ENCODE peak calls at places on chromosomes 3 and 15, in eight cellular contexts. One of them, this sample, is unnamed.

GRCh38 chr3:171781711-171782127 is 28.6 kb downstream of the PLD1 start:
- DNase-seq in adrenal gland: no peak
- DNase-seq in Peyer's patch: no peak
- DNase-seq in transverse colon: no peak
- DNase-seq in tibial artery: no peak
- DNase-seq in thoracic aorta: no peak
- DNase-seq in colonic mucosa: no peak
- DNase-seq in BE2C: no peak
- DNase-seq in this sample: peak; percentile 53

GRCh38 chr3:31009881-31010280 is 115.4 kb upstream of the GADL1 start:
- DNase-seq in adrenal gland: no peak
- DNase-seq in Peyer's patch: no peak
- DNase-seq in transverse colon: no peak
- DNase-seq in tibial artery: no peak
- DNase-seq in thoracic aorta: no peak
- DNase-seq in colonic mucosa: no peak
- DNase-seq in BE2C: no peak
- DNase-seq in this sample: no peak

GRCh38 chr3:152524198-152525140 is 255.7 kb downstream of the MBNL1 start:
- DNase-seq in adrenal gland: peak; percentile 30
- DNase-seq in Peyer's patch: no peak
- DNase-seq in transverse colon: peak; percentile 38
- DNase-seq in tibial artery: peak; percentile 58
- DNase-seq in thoracic aorta: no peak
- DNase-seq in colonic mucosa: peak; percentile 42
- DNase-seq in BE2C: peak; percentile 25
- DNase-seq in this sample: peak; percentile 56

GRCh38 chr15:60973637-60974415 is 255.3 kb downstream of the RORA start:
- DNase-seq in adrenal gland: no peak
- DNase-seq in Peyer's patch: no peak
- DNase-seq in transverse colon: no peak
- DNase-seq in tibial artery: no peak
- DNase-seq in thoracic aorta: no peak
- DNase-seq in colonic mucosa: no peak
- DNase-seq in BE2C: no peak
- DNase-seq in this sample: no peak

GRCh38 chr3:13537926-13538325 is 11.0 kb upstream of the FBLN2 start:
- DNase-seq in adrenal gland: no peak
- DNase-seq in Peyer's patch: no peak
- DNase-seq in transverse colon: no peak
- DNase-seq in tibial artery: peak; percentile 65
- DNase-seq in thoracic aorta: no peak
- DNase-seq in colonic mucosa: no peak
- DNase-seq in BE2C: no peak
- DNase-seq in this sample: peak; percentile 18

GRCh38 chr15:62758126-62758951 is 284.2 kb upstream of the TPM1 start:
- DNase-seq in adrenal gland: no peak
- DNase-seq in Peyer's patch: no peak
- DNase-seq in transverse colon: peak; percentile 14
- DNase-seq in tibial artery: peak; percentile 79
- DNase-seq in thoracic aorta: peak; percentile 32
- DNase-seq in colonic mucosa: no peak
- DNase-seq in BE2C: no peak
- DNase-seq in this sample: peak; percentile 38

GRCh38 chr3:142028174-142028833 is 121.0 kb downstream of the TFDP2 start:
- DNase-seq in adrenal gland: peak; percentile 44
- DNase-seq in Peyer's patch: no peak
- DNase-seq in transverse colon: peak; percentile 14
- DNase-seq in tibial artery: no peak
- DNase-seq in thoracic aorta: no peak
- DNase-seq in colonic mucosa: peak; percentile 53
- DNase-seq in BE2C: peak; percentile 33
- DNase-seq in this sample: peak; percentile 78

GRCh38 chr3:127137113-127137512 is 55.8 kb upstream of the PRR23E start:
- DNase-seq in adrenal gland: peak; percentile 54
- DNase-seq in Peyer's patch: no peak
- DNase-seq in transverse colon: no peak
- DNase-seq in tibial artery: no peak
- DNase-seq in thoracic aorta: no peak
- DNase-seq in colonic mucosa: no peak
- DNase-seq in BE2C: no peak
- DNase-seq in this sample: no peak

GRCh38 chr15:83436513-83437158 is 10.5 kb upstream of the SH3GL3 start:
- DNase-seq in adrenal gland: no peak
- DNase-seq in Peyer's patch: no peak
- DNase-seq in transverse colon: no peak
- DNase-seq in tibial artery: no peak
- DNase-seq in thoracic aorta: no peak
- DNase-seq in colonic mucosa: no peak
- DNase-seq in BE2C: peak; percentile 21
- DNase-seq in this sample: no peak

GRCh38 chr3:125684199-125684598 is 88.9 kb upstream of the OSBPL11 start:
- DNase-seq in adrenal gland: no peak
- DNase-seq in Peyer's patch: no peak
- DNase-seq in transverse colon: no peak
- DNase-seq in tibial artery: no peak
- DNase-seq in thoracic aorta: no peak
- DNase-seq in colonic mucosa: no peak
- DNase-seq in BE2C: peak; percentile 47
- DNase-seq in this sample: no peak

GRCh38 chr3:39112535-39112934 is 5.1 kb downstream of the TTC21A start:
- DNase-seq in adrenal gland: no peak
- DNase-seq in Peyer's patch: no peak
- DNase-seq in transverse colon: no peak
- DNase-seq in tibial artery: no peak
- DNase-seq in thoracic aorta: no peak
- DNase-seq in colonic mucosa: no peak
- DNase-seq in BE2C: no peak
- DNase-seq in this sample: no peak

GRCh38 chr3:177134166-177134565 is 63.1 kb downstream of the TBL1XR1 start:
- DNase-seq in adrenal gland: no peak
- DNase-seq in Peyer's patch: no peak
- DNase-seq in transverse colon: no peak
- DNase-seq in tibial artery: no peak
- DNase-seq in thoracic aorta: no peak
- DNase-seq in colonic mucosa: no peak
- DNase-seq in BE2C: no peak
- DNase-seq in this sample: no peak

GRCh38 chr3:150293401-150294001 is 114.6 kb upstream of the TSC22D2 start:
- DNase-seq in adrenal gland: no peak
- DNase-seq in Peyer's patch: no peak
- DNase-seq in transverse colon: no peak
- DNase-seq in tibial artery: no peak
- DNase-seq in thoracic aorta: no peak
- DNase-seq in colonic mucosa: no peak
- DNase-seq in BE2C: no peak
- DNase-seq in this sample: no peak

GRCh38 chr3:173891272-173892100 is 493.9 kb downstream of the NLGN1 start:
- DNase-seq in adrenal gland: no peak
- DNase-seq in Peyer's patch: no peak
- DNase-seq in transverse colon: no peak
- DNase-seq in tibial artery: no peak
- DNase-seq in thoracic aorta: no peak
- DNase-seq in colonic mucosa: no peak
- DNase-seq in BE2C: no peak
- DNase-seq in this sample: no peak

GRCh38 chr3:101544181-101544850 is 17.4 kb upstream of the TRMT10C start:
- DNase-seq in adrenal gland: no peak
- DNase-seq in Peyer's patch: no peak
- DNase-seq in transverse colon: no peak
- DNase-seq in tibial artery: no peak
- DNase-seq in thoracic aorta: no peak
- DNase-seq in colonic mucosa: no peak
- DNase-seq in BE2C: no peak
- DNase-seq in this sample: no peak

GRCh38 chr3:190089711-190090110 is 31.0 kb downstream of the P3H2 start:
- DNase-seq in adrenal gland: no peak
- DNase-seq in Peyer's patch: no peak
- DNase-seq in transverse colon: no peak
- DNase-seq in tibial artery: no peak
- DNase-seq in thoracic aorta: no peak
- DNase-seq in colonic mucosa: no peak
- DNase-seq in BE2C: no peak
- DNase-seq in this sample: no peak

GRCh38 chr15:39025881-39026280 is 461.3 kb upstream of the RASGRP1 start:
- DNase-seq in adrenal gland: no peak
- DNase-seq in Peyer's patch: no peak
- DNase-seq in transverse colon: no peak
- DNase-seq in tibial artery: no peak
- DNase-seq in thoracic aorta: no peak
- DNase-seq in colonic mucosa: no peak
- DNase-seq in BE2C: no peak
- DNase-seq in this sample: no peak

GRCh38 chr3:185680216-185680615 is 94.1 kb downstream of the SENP2 start:
- DNase-seq in adrenal gland: no peak
- DNase-seq in Peyer's patch: no peak
- DNase-seq in transverse colon: no peak
- DNase-seq in tibial artery: no peak
- DNase-seq in thoracic aorta: no peak
- DNase-seq in colonic mucosa: no peak
- DNase-seq in BE2C: no peak
- DNase-seq in this sample: no peak

GRCh38 chr3:62718011-62718410 is 157.2 kb downstream of the CADPS start:
- DNase-seq in adrenal gland: no peak
- DNase-seq in Peyer's patch: no peak
- DNase-seq in transverse colon: no peak
- DNase-seq in tibial artery: no peak
- DNase-seq in thoracic aorta: no peak
- DNase-seq in colonic mucosa: no peak
- DNase-seq in BE2C: no peak
- DNase-seq in this sample: no peak

GRCh38 chr3:101825904-101826445 is 23.3 kb upstream of the NFKBIZ start:
- DNase-seq in adrenal gland: no peak
- DNase-seq in Peyer's patch: no peak
- DNase-seq in transverse colon: no peak
- DNase-seq in tibial artery: no peak
- DNase-seq in thoracic aorta: no peak
- DNase-seq in colonic mucosa: no peak
- DNase-seq in BE2C: no peak
- DNase-seq in this sample: no peak

GRCh38 chr3:129522953-129523352 is 5.5 kb upstream of the RHO start:
- DNase-seq in adrenal gland: no peak
- DNase-seq in Peyer's patch: no peak
- DNase-seq in transverse colon: no peak
- DNase-seq in tibial artery: no peak
- DNase-seq in thoracic aorta: no peak
- DNase-seq in colonic mucosa: no peak
- DNase-seq in BE2C: no peak
- DNase-seq in this sample: no peak

GRCh38 chr3:188270423-188270972 is 116.5 kb downstream of the LPP start:
- DNase-seq in adrenal gland: no peak
- DNase-seq in Peyer's patch: no peak
- DNase-seq in transverse colon: no peak
- DNase-seq in tibial artery: peak; percentile 65
- DNase-seq in thoracic aorta: no peak
- DNase-seq in colonic mucosa: no peak
- DNase-seq in BE2C: no peak
- DNase-seq in this sample: no peak
- H3K4me1 ChIP-seq in adrenal gland: peaks cover 43% of the 10 kb centered on the region
- H3K4me1 ChIP-seq in Peyer's patch: peaks cover 24% of the 10 kb centered on the region
- H3K4me1 ChIP-seq in transverse colon: peaks cover 90% of the 10 kb centered on the region
- H3K4me1 ChIP-seq in tibial artery: peaks cover 81% of the 10 kb centered on the region
- H3K4me1 ChIP-seq in thoracic aorta: peaks cover 50% of the 10 kb centered on the region
- H3K4me1 ChIP-seq in colonic mucosa: peaks cover 6% of the 10 kb centered on the region
- H3K4me1 ChIP-seq in BE2C: no peaks in the 10 kb centered on the region
- H3K4me1 ChIP-seq in this sample: peaks cover 85% of the 10 kb centered on the region

GRCh38 chr3:32175607-32176197 is 62.8 kb upstream of the CMTM8 start:
- DNase-seq in adrenal gland: peak; percentile 41
- DNase-seq in Peyer's patch: no peak
- DNase-seq in transverse colon: peak; percentile 29
- DNase-seq in tibial artery: no peak
- DNase-seq in thoracic aorta: no peak
- DNase-seq in colonic mucosa: peak; percentile 58
- DNase-seq in BE2C: peak; percentile 58
- DNase-seq in this sample: peak; percentile 25
- TF ChIP-seq CTCF in adrenal gland: peak; percentile 47
- TF ChIP-seq CTCF in Peyer's patch: peak; percentile 52
- TF ChIP-seq CTCF in transverse colon: peak; percentile 45
- TF ChIP-seq CTCF in tibial artery: peak; percentile 33
- TF ChIP-seq CTCF in thoracic aorta: peak; percentile 35
- TF ChIP-seq CTCF in colonic mucosa: peak; percentile 80
- TF ChIP-seq CTCF in BE2C: peak; percentile 65
- TF ChIP-seq CTCF in this sample: peak; percentile 71

GRCh38 chr3:122563717-122564025 is 429 bp downstream of the PARP9 start:
- DNase-seq in adrenal gland: no peak
- DNase-seq in Peyer's patch: no peak
- DNase-seq in transverse colon: no peak
- DNase-seq in tibial artery: peak; percentile 30
- DNase-seq in thoracic aorta: no peak
- DNase-seq in colonic mucosa: peak; percentile 29
- DNase-seq in BE2C: no peak
- DNase-seq in this sample: no peak
- H3K4me1 ChIP-seq in adrenal gland: peaks cover 36% of the 10 kb centered on the region
- H3K4me1 ChIP-seq in Peyer's patch: peaks cover 29% of the 10 kb centered on the region
- H3K4me1 ChIP-seq in transverse colon: peaks cover 50% of the 10 kb centered on the region
- H3K4me1 ChIP-seq in tibial artery: peaks cover 5% of the 10 kb centered on the region
- H3K4me1 ChIP-seq in thoracic aorta: peaks cover 11% of the 10 kb centered on the region
- H3K4me1 ChIP-seq in colonic mucosa: no peaks in the 10 kb centered on the region
- H3K4me1 ChIP-seq in BE2C: no peaks in the 10 kb centered on the region
- H3K4me1 ChIP-seq in this sample: peaks cover 3% of the 10 kb centered on the region

DNA sequence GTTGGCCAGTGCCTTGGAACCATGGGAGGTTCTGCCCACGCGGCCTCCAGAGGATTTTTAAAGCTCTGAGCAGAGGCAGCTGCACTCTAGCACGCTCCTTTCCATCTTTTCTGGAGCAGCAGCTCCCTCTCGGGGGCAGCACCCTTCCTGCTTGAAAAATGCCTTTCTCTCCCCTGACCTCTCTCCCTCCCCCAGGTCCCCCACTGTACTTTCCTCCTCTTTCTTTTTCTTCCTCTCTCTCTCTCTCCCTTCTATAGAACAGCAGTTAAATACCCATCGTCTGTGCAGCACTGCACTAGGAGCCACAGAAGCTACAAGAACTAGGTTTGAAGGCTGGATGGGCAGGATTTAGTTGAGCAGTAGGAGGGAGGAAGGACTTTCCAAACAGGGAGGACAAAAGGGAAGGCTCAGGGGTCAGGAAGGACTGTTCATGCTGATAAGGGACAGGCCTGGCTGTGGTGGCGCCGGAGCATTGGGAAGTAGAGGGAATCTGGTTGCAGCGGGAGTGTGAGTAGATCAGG is 4.4 kb downstream of the ALPK3 start:
- DNase-seq in adrenal gland: no peak
- DNase-seq in Peyer's patch: no peak
- DNase-seq in transverse colon: no peak
- DNase-seq in tibial artery: no peak
- DNase-seq in thoracic aorta: no peak
- DNase-seq in colonic mucosa: no peak
- DNase-seq in BE2C: no peak
- DNase-seq in this sample: no peak
- TF ChIP-seq CTCF in adrenal gland: no peak
- TF ChIP-seq CTCF in Peyer's patch: no peak
- TF ChIP-seq CTCF in transverse colon: no peak
- TF ChIP-seq CTCF in tibial artery: no peak
- TF ChIP-seq CTCF in thoracic aorta: no peak
- TF ChIP-seq CTCF in colonic mucosa: no peak
- TF ChIP-seq CTCF in BE2C: no peak
- TF ChIP-seq CTCF in this sample: no peak

GRCh38 chr15:99441871-99442267 is 123.9 kb upstream of the MEF2A start:
- DNase-seq in adrenal gland: no peak
- DNase-seq in Peyer's patch: no peak
- DNase-seq in transverse colon: no peak
- DNase-seq in tibial artery: no peak
- DNase-seq in thoracic aorta: no peak
- DNase-seq in colonic mucosa: no peak
- DNase-seq in BE2C: no peak
- DNase-seq in this sample: no peak
- H3K4me1 ChIP-seq in adrenal gland: peaks cover 17% of the 10 kb centered on the region
- H3K4me1 ChIP-seq in Peyer's patch: peaks cover 20% of the 10 kb centered on the region
- H3K4me1 ChIP-seq in transverse colon: peaks cover 24% of the 10 kb centered on the region
- H3K4me1 ChIP-seq in tibial artery: peaks cover 38% of the 10 kb centered on the region
- H3K4me1 ChIP-seq in thoracic aorta: peaks cover 25% of the 10 kb centered on the region
- H3K4me1 ChIP-seq in colonic mucosa: peaks cover 4% of the 10 kb centered on the region
- H3K4me1 ChIP-seq in BE2C: no peaks in the 10 kb centered on the region
- H3K4me1 ChIP-seq in this sample: peaks cover 17% of the 10 kb centered on the region